ENCODE peak calls at places on chromosomes 12 and 14, in four cellular contexts. D is HepG2, J is GM12878, I is H1. O is an unnamed sample.

GRCh38 chr14:106308839-106309389 is 782.5 kb downstream of the TMEM121 start:
- DNase-seq in D (peak; percentile 35), I (peak; percentile 63), J (peak; percentile 83), O (peak; percentile 49)

GRCh38 chr12:29710104-29710503 is 73.6 kb downstream of the TMTC1 start:
- DNase-seq in J (no peak), I (no peak), D (no peak), O (no peak)

GRCh38 chr12:25364529-25365339 is 114.0 kb upstream of the KRAS start:
- DNase-seq in J (no peak), D (no peak), I (no peak), O (no peak)

GRCh38 chr12:78191611-78192010 is 360.9 kb downstream of the NAV3 start:
- DNase-seq in J (no peak), I (no peak), D (no peak), O (no peak)

GRCh38 chr12:6807170-6807569 is 14.5 kb upstream of the GPR162 start:
- DNase-seq in D (no peak), I (no peak), J (no peak), O (no peak)

GRCh38 chr14:93878871-93879270 is 48.3 kb upstream of the FAM181A start:
- DNase-seq in D (no peak), I (no peak), J (no peak), O (no peak)

GRCh38 chr14:58640959-58641358 is 3.2 kb downstream of the DACT1 start:
- DNase-seq in I (no peak), D (no peak), J (no peak), O (no peak)

GRCh38 chr14:34628681-34629135 is 1.2 kb downstream of the SNX6 start:
- DNase-seq in I (no peak), D (peak; percentile 48), J (no peak), O (peak; percentile 64)

GRCh38 chr14:43449291-43449690 is 1057.8 kb downstream of the FSCB start:
- DNase-seq in J (no peak), D (no peak), I (no peak), O (no peak)

GRCh38 chr14:87888136-87888999 is 104.6 kb downstream of the GALC start:
- DNase-seq in D (peak; percentile 14), J (no peak), I (peak; percentile 89), O (peak; percentile 55)

GRCh38 chr12:107328442-107329133 is 235.2 kb upstream of the CRY1 start:
- DNase-seq in I (no peak), D (no peak), J (no peak), O (no peak)

GRCh38 chr12:106219043-106219442 is 28.8 kb downstream of the CKAP4 start:
- DNase-seq in I (no peak), D (no peak), J (no peak), O (no peak)

GRCh38 chr12:96190403-96191170 is 3.6 kb upstream of the ELK3 start:
- DNase-seq in I (no peak), J (no peak), D (peak; percentile 23), O (no peak)

GRCh38 chr12:56029666-56030293 is 8.9 kb downstream of the IKZF4 start:
- DNase-seq in D (peak; percentile 71), I (peak; percentile 52), J (no peak), O (peak; percentile 75)

GRCh38 chr12:131264625-131265024 is 310.9 kb downstream of the ADGRD1 start:
- DNase-seq in J (no peak), D (no peak), I (no peak), O (no peak)

GRCh38 chr12:94426049-94426448 is 33.6 kb downstream of the CEP83 start:
- DNase-seq in J (no peak), I (no peak), D (no peak), O (no peak)

GRCh38 chr12:103640831-103641230 is 53.8 kb downstream of the STAB2 start:
- DNase-seq in D (no peak), J (peak; percentile 12), I (no peak), O (no peak)

GRCh38 chr14:55071870-55072640 is 20.6 kb downstream of the MAPK1IP1L start:
- DNase-seq in I (no peak), D (no peak), J (peak; percentile 92), O (no peak)

GRCh38 chr14:94593749-94594431 is 12.7 kb downstream of the SERPINA5 start:
- DNase-seq in I (no peak), J (no peak), D (peak; percentile 100), O (no peak)

GRCh38 chr14:97282210-97282609 is 485.0 kb downstream of the VRK1 start:
- DNase-seq in I (no peak), J (no peak), D (no peak), O (no peak)

GRCh38 chr14:71532790-71533189 is 399.4 kb upstream of the RGS6 start:
- DNase-seq in I (no peak), D (no peak), J (no peak), O (no peak)

GRCh38 chr12:117034249-117034648 is 65.0 kb downstream of the TESC start:
- DNase-seq in I (no peak), J (no peak), D (no peak), O (no peak)

GRCh38 chr12:51910168-51910567 is 2.9 kb downstream of the ACVRL1 start:
- DNase-seq in J (no peak), D (no peak), I (no peak), O (no peak)

GRCh38 chr12:85280138-85280983 is at the start of gene ALX1:
- DNase-seq in D (no peak), I (peak; percentile 87), J (no peak), O (no peak)

GRCh38 chr14:40122978-40123648 is 690.9 kb upstream of the FBXO33 start:
- DNase-seq in D (no peak), J (peak; percentile 20), I (no peak), O (no peak)

GRCh38 chr14:87935895-87936294 is 57.1 kb downstream of the GALC start:
- DNase-seq in D (no peak), I (no peak), J (no peak), O (no peak)

GRCh38 chr12:10717410-10717809 is 5.7 kb downstream of the YBX3 start:
- DNase-seq in I (no peak), D (no peak), J (no peak), O (no peak)

GRCh38 chr12:117162649-117163048 is 27.6 kb downstream of the FBXO21 start:
- DNase-seq in I (no peak), J (no peak), D (no peak), O (no peak)

GRCh38 chr14:73136387-73137221 is at the start of gene PSEN1:
- DNase-seq in J (peak; percentile 79), I (peak; percentile 100), D (peak; percentile 84), O (peak; percentile 91)
- TF ChIP-seq CBX5 in J (no peak), I (no peak), D (no peak), O (no peak)

DNA sequence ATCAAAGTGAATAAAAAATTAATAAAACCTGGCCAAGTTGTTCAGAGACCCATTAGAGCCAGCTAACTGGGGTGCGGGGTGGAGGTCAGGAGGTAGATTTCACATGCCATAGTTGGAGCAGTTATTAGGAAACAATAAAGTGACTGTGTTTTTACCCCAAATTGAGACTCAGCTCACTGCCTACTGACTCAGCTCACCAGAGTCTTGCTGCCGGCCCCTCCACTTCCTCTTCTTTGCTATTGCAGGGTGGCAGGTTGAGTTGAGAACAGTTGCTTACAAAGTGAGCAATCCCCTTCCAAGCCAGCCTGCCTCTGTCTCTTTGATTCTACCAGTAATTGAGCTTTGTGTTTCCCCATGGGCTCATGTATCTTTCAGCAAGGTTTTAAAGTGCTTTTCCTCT is 12.9 kb downstream of the ST8SIA1 start:
- DNase-seq in I (no peak), D (no peak), J (no peak), O (no peak)
- TF ChIP-seq CBX5 in I (no peak), D (no peak), J (no peak), O (no peak)

GRCh38 chr12:105206686-105207374 is 29.1 kb downstream of the APPL2 start:
- DNase-seq in I (no peak), D (no peak), J (no peak), O (no peak)
- TF ChIP-seq CBX5 in I (no peak), D (no peak), J (no peak), O (no peak)

GRCh38 chr12:123992118-123992825 is 19.3 kb downstream of the ZNF664 start:
- DNase-seq in J (no peak), I (no peak), D (no peak), O (no peak)

GRCh38 chr12:123996581-123996980 is 23.6 kb downstream of the ZNF664 start:
- DNase-seq in I (no peak), D (no peak), J (no peak), O (no peak)

GRCh38 chr12:123997033-123997822 is 24.2 kb downstream of the ZNF664 start:
- DNase-seq in J (no peak), I (no peak), D (no peak), O (no peak)

GRCh38 chr12:123997908-123998307 is 24.9 kb downstream of the ZNF664 start:
- DNase-seq in I (no peak), D (no peak), J (no peak), O (no peak)

GRCh38 chr12:123995023-123995422 is 22.0 kb downstream of the ZNF664 start:
- DNase-seq in J (no peak), I (no peak), D (no peak), O (no peak)
- TF ChIP-seq CBX5 in J (no peak), I (no peak), D (no peak), O (no peak)

DNA sequence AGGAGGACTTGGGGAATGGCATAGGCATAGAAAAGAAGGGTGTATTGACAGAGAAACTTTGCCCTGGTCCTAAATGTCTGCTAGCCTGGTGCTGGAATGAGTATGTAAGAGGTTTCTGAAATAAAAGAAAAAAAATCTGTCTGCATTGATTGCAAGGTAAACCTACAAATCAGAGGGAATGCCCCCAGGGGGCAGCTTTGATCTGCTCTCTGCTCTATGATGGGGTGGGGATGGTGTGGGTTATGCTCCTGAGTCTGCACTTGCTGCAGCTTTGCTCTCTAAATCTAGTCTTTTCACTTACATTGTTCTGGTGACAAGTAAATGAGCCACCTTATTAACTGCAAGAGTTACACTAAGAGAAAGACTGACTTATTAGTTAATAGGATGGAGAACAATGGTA is 468.4 kb upstream of the STXBP6 start:
- DNase-seq in I (no peak), J (no peak), D (no peak), O (no peak)
- TF ChIP-seq CBX5 in I (no peak), J (no peak), D (no peak), O (no peak)

GRCh38 chr12:111505601-111506036 is 93.5 kb downstream of the ATXN2 start:
- DNase-seq in I (no peak), J (peak; percentile 9), D (no peak), O (peak; percentile 9)

GRCh38 chr12:111506260-111506659 is 92.9 kb downstream of the ATXN2 start:
- DNase-seq in J (no peak), D (no peak), I (no peak), O (no peak)

GRCh38 chr12:111503116-111503515 is 96.0 kb downstream of the ATXN2 start:
- DNase-seq in J (no peak), I (no peak), D (no peak), O (no peak)
- TF ChIP-seq CBX5 in J (no peak), I (no peak), D (no peak), O (no peak)

DNA sequence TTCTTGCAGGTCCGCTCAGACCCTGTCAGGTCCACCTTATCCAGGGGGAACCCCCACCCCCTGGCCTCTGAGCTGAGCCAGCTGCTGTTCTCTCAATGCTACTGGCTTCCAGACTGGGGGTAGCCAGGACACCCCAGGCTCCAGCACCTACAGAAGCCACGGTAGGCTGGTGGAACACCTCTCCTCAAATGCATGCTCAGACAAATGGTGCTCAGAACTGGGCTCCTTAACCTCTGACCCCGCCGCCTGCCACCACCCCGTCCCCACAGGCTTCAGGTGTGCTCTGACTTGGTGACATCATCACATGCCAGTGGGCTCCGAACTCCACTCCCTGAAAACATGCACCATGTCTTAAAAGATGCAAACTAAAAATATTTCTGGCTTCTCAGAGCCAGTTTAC is 54.4 kb downstream of the BCL11B start:
- DNase-seq in J (no peak), D (no peak), I (no peak), O (no peak)
- TF ChIP-seq CBX5 in J (no peak), D (no peak), I (no peak), O (no peak)

O was measured in K562.